ENCODE peak calls at places on chromosomes 13 and 19, in ten cellular contexts. L, F, P, V, Y, M, X, O, K and Z are unnamed samples.

GRCh38 chr19:13036366-13036976 is 41.2 kb downstream of the NFIX start:
- DNase-seq in L (peak), F (peak), P (no peak), V (peak), Y (peak), M (peak), X (peak), O (no peak), K (peak), Z (no peak)

GRCh38 chr13:87676254-87677042 is 5.3 kb downstream of the SLITRK5 start:
- DNase-seq in L (no peak), F (no peak), P (no peak), V (no peak), Y (no peak), M (no peak), X (no peak), O (no peak), K (no peak), Z (no peak)

GRCh38 chr13:70571221-70571620 is 463.0 kb upstream of the KLHL1 start:
- DNase-seq in L (no peak), F (no peak), P (no peak), V (no peak), Y (no peak), M (no peak), X (no peak), O (no peak), K (no peak), Z (no peak)

GRCh38 chr13:93270769-93271753 is 44.5 kb downstream of the GPC6 start:
- DNase-seq in L (no peak), F (no peak), P (no peak), V (no peak), Y (no peak), M (peak), X (no peak), O (no peak), K (no peak), Z (no peak)

GRCh38 chr13:55816976-55817601 is 1323.6 kb upstream of the PRR20A start:
- DNase-seq in L (no peak), F (no peak), P (no peak), V (no peak), Y (no peak), M (no peak), X (no peak), O (no peak), K (no peak), Z (no peak)

GRCh38 chr19:56692496-56692895 is 20.9 kb upstream of the ZNF835 start:
- DNase-seq in L (no peak), F (peak), P (no peak), V (no peak), Y (no peak), M (no peak), X (no peak), O (peak), K (no peak), Z (no peak)

GRCh38 chr13:113837554-113838355 is 26.1 kb downstream of the GAS6 start:
- DNase-seq in L (peak), F (peak), P (peak), V (peak), Y (peak), M (peak), X (peak), O (peak), K (peak), Z (peak)

GRCh38 chr13:30026093-30026492 is 175.7 kb upstream of the UBL3 start:
- DNase-seq in L (peak), F (peak), P (no peak), V (no peak), Y (no peak), M (peak), X (peak), O (no peak), K (no peak), Z (no peak)

GRCh38 chr13:59776924-59777690 is 386.6 kb downstream of the DIAPH3 start:
- DNase-seq in L (peak), F (peak), P (no peak), V (no peak), Y (no peak), M (peak), X (peak), O (no peak), K (no peak), Z (no peak)

GRCh38 chr19:39969266-39969665 is 1.7 kb upstream of the PSMC4 start:
- DNase-seq in L (no peak), F (peak), P (no peak), V (no peak), Y (peak), M (peak), X (no peak), O (no peak), K (no peak), Z (no peak)

GRCh38 chr19:34313188-34313587 is 51.8 kb upstream of the GPI start:
- DNase-seq in L (peak), F (peak), P (no peak), V (no peak), Y (peak), M (peak), X (peak), O (no peak), K (no peak), Z (no peak)

GRCh38 chr19:56111601-56112312 is 9.3 kb downstream of the ZNF787 start:
- DNase-seq in L (no peak), F (no peak), P (no peak), V (no peak), Y (peak), M (no peak), X (no peak), O (peak), K (peak), Z (peak)

GRCh38 chr19:40813182-40813581 is 14.2 kb downstream of the EGLN2 start:
- DNase-seq in L (no peak), F (no peak), P (no peak), V (no peak), Y (no peak), M (peak), X (no peak), O (no peak), K (peak), Z (no peak)

GRCh38 chr13:73772449-73773186 is 361.6 kb downstream of the KLF12 start:
- DNase-seq in L (no peak), F (no peak), P (no peak), V (no peak), Y (no peak), M (no peak), X (no peak), O (no peak), K (no peak), Z (no peak)

GRCh38 chr19:51777570-51778460 is 16.8 kb downstream of the FPR2 start:
- DNase-seq in L (peak), F (peak), P (no peak), V (no peak), Y (peak), M (peak), X (peak), O (peak), K (peak), Z (peak)

GRCh38 chr13:78192721-78193120 is 274.1 kb upstream of the EDNRB start:
- DNase-seq in L (peak), F (peak), P (no peak), V (no peak), Y (no peak), M (peak), X (no peak), O (no peak), K (no peak), Z (no peak)

GRCh38 chr13:110398564-110399507 is 91.8 kb downstream of the COL4A2 start:
- DNase-seq in L (peak), F (peak), P (no peak), V (no peak), Y (no peak), M (peak), X (no peak), O (no peak), K (no peak), Z (no peak)
- H3K4me3 ChIP-seq in L (no peak), F (no peak), P (no peak), V (no peak), Y (no peak), M (no peak), X (no peak), O (no peak), K (no peak), Z (no peak)

GRCh38 chr19:42115219-42115618 is 17.0 kb downstream of the POU2F2 start:
- DNase-seq in L (peak), F (no peak), P (no peak), V (no peak), Y (no peak), M (peak), X (peak), O (no peak), K (no peak), Z (no peak)

GRCh38 chr19:42115705-42116104 is 16.5 kb downstream of the POU2F2 start:
- DNase-seq in L (no peak), F (no peak), P (no peak), V (no peak), Y (no peak), M (no peak), X (no peak), O (no peak), K (no peak), Z (no peak)

GRCh38 chr19:42117076-42117475 is 15.2 kb downstream of the POU2F2 start:
- DNase-seq in L (no peak), F (no peak), P (no peak), V (no peak), Y (no peak), M (no peak), X (no peak), O (no peak), K (no peak), Z (no peak)

GRCh38 chr19:42114412-42114811 is 17.8 kb downstream of the POU2F2 start:
- DNase-seq in L (no peak), F (no peak), P (no peak), V (no peak), Y (no peak), M (peak), X (no peak), O (no peak), K (no peak), Z (no peak)

DNA sequence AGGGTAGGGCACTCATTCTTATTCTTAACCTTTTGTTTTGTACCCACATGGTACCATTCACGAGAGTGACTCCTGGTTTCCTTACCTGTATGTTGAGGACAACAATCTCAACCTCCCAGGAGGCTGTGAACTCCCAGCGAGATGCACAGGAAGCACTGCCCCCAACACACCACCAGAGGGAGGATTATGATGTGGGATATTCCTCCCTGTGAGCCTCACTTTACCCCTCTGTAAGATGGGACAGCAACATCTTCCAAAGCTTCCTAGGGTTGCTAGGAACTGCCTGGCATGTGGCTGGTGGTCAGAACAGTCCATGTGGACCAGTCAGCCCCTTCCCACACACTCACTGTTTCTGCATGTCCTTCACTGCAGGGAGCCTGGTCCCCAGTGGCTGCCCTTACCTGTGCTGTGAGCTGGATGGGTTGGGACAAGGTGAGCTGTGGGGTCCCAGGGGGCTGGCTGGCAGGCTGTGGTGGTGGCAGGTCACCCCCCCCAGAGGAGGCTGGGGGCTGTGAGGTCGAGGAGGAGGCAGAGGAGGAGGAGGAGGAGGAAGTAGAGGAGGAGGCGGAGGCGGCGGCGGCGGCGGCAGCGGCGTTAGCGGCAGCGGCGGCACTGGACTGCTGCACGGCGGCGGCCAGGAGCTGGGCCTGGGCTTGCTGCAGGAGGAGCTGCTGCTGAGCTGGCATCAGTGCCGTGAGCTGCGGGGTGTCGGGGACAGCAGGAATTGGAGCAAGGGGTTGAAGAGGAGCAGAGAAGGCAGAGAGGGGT is 15.8 kb downstream of the POU2F2 start:
- DNase-seq in L (no peak), F (no peak), P (no peak), V (no peak), Y (no peak), M (no peak), X (no peak), O (no peak), K (no peak), Z (no peak)
- TF ChIP-seq CTCF in L (no peak), F (peak), P (no peak), V (no peak), Y (no peak), M (peak), X (peak), O (no peak), K (no peak), Z (no peak)

GRCh38 chr19:44776402-44777096 is 1.1 kb upstream of the CBLC start:
- DNase-seq in L (no peak), F (no peak), P (peak), V (peak), Y (peak), M (no peak), X (no peak), O (no peak), K (peak), Z (no peak)

GRCh38 chr19:44774614-44775013 is 3.1 kb upstream of the CBLC start:
- DNase-seq in L (no peak), F (no peak), P (no peak), V (no peak), Y (no peak), M (no peak), X (no peak), O (no peak), K (no peak), Z (no peak)

GRCh38 chr19:44775676-44776240 is 1.9 kb upstream of the CBLC start:
- DNase-seq in L (no peak), F (no peak), P (no peak), V (no peak), Y (no peak), M (no peak), X (no peak), O (no peak), K (no peak), Z (no peak)

GRCh38 chr19:44779150-44779549 is 1.5 kb downstream of the CBLC start:
- DNase-seq in L (no peak), F (no peak), P (no peak), V (no peak), Y (no peak), M (no peak), X (no peak), O (no peak), K (no peak), Z (no peak)

DNA sequence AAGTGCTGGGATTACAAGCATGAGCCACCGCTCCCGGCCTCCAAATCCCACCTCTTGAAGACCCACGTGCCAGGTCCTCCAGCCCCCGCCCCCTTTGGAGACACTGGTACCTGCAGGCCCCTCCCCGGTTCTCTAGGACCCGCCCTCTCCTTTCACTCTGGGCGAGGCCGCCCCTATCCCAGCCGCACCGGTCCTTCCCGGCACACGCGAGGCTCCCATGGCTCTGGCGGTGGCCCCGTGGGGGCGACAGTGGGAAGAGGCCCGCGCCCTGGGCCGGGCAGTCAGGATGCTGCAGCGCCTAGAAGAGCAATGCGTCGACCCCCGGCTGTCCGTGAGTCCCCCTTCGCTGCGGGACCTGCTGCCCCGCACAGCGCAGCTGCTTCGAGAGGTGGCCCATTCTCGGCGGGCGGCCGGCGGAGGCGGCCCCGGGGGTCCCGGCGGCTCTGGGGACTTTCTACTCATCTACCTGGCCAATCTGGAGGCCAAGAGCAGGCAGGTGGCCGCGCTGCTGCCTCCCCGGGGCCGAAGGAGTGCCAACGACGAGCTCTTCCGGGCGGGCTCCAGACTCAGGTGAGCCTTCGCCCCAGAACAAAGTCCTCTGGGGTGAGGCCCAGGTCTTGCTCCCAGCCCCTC is at the start of gene CBLC:
- DNase-seq in L (no peak), F (no peak), P (peak), V (peak), Y (peak), M (no peak), X (no peak), O (no peak), K (peak), Z (peak)
- H3K4me3 ChIP-seq in L (no peak), F (no peak), P (peak), V (peak), Y (peak), M (no peak), X (no peak), O (no peak), K (peak), Z (peak)

GRCh38 chr19:7337380-7338194 is 11.2 kb upstream of the ARHGEF18 start:
- DNase-seq in L (no peak), F (no peak), P (no peak), V (no peak), Y (no peak), M (no peak), X (no peak), O (no peak), K (peak), Z (no peak)
- TF ChIP-seq CTCF in L (no peak), F (no peak), P (no peak), V (no peak), Y (no peak), M (no peak), X (no peak), O (no peak), K (no peak), Z (no peak)